ENCODE peak calls at places on chromosomes 4 and X, in eight cellular contexts. One of them, this sample, is unnamed.

GRCh38 chr4:74158561-74159396 is 861 bp downstream of the MTHFD2L start:
- DNase-seq in ovary: no peak
- DNase-seq in breast epithelium: no peak
- DNase-seq in HCT116: no peak
- DNase-seq in GM12892: no peak
- DNase-seq in body of pancreas: no peak
- DNase-seq in upper lobe of left lung: no peak
- DNase-seq in uterus: no peak
- DNase-seq in this sample: peak

GRCh38 chrX:120768681-120769080 is 107.0 kb downstream of the CT47B1 start:
- DNase-seq in GM12892: no peak
- DNase-seq in upper lobe of left lung: no peak
- DNase-seq in ovary: no peak
- DNase-seq in uterus: no peak
- DNase-seq in breast epithelium: no peak
- DNase-seq in HCT116: no peak
- DNase-seq in body of pancreas: no peak
- DNase-seq in this sample: no peak

GRCh38 chr4:16289872-16290554 is 63.7 kb upstream of the TAPT1 start:
- DNase-seq in ovary: no peak
- DNase-seq in uterus: no peak
- DNase-seq in upper lobe of left lung: no peak
- DNase-seq in breast epithelium: no peak
- DNase-seq in GM12892: no peak
- DNase-seq in HCT116: peak
- DNase-seq in body of pancreas: peak
- DNase-seq in this sample: peak

GRCh38 chr4:107258359-107258758 is 222.2 kb upstream of the DKK2 start:
- DNase-seq in HCT116: no peak
- DNase-seq in body of pancreas: no peak
- DNase-seq in breast epithelium: no peak
- DNase-seq in uterus: no peak
- DNase-seq in upper lobe of left lung: no peak
- DNase-seq in ovary: no peak
- DNase-seq in GM12892: no peak
- DNase-seq in this sample: no peak

GRCh38 chr4:151276787-151277557 is at the start of gene PRSS48:
- DNase-seq in breast epithelium: no peak
- DNase-seq in HCT116: peak
- DNase-seq in GM12892: peak
- DNase-seq in upper lobe of left lung: peak
- DNase-seq in body of pancreas: peak
- DNase-seq in ovary: peak
- DNase-seq in uterus: peak
- DNase-seq in this sample: peak

GRCh38 chr4:41934813-41935651 is at the start of gene TMEM33:
- DNase-seq in body of pancreas: peak
- DNase-seq in HCT116: peak
- DNase-seq in uterus: peak
- DNase-seq in GM12892: peak
- DNase-seq in upper lobe of left lung: peak
- DNase-seq in ovary: peak
- DNase-seq in breast epithelium: peak
- DNase-seq in this sample: peak

GRCh38 chr4:101279377-101279871 is 67.9 kb downstream of the PPP3CA start:
- DNase-seq in ovary: peak
- DNase-seq in GM12892: no peak
- DNase-seq in HCT116: no peak
- DNase-seq in uterus: peak
- DNase-seq in body of pancreas: peak
- DNase-seq in breast epithelium: no peak
- DNase-seq in upper lobe of left lung: no peak
- DNase-seq in this sample: peak

GRCh38 chrX:82087699-82088098 is 885.8 kb downstream of the SH3BGRL start:
- DNase-seq in uterus: no peak
- DNase-seq in ovary: no peak
- DNase-seq in GM12892: no peak
- DNase-seq in body of pancreas: peak
- DNase-seq in HCT116: no peak
- DNase-seq in breast epithelium: peak
- DNase-seq in upper lobe of left lung: no peak
- DNase-seq in this sample: no peak

GRCh38 chr4:113434247-113434587 is 327.3 kb downstream of the CAMK2D start:
- DNase-seq in HCT116: no peak
- DNase-seq in body of pancreas: no peak
- DNase-seq in GM12892: no peak
- DNase-seq in breast epithelium: no peak
- DNase-seq in upper lobe of left lung: no peak
- DNase-seq in uterus: no peak
- DNase-seq in ovary: no peak
- DNase-seq in this sample: no peak

GRCh38 chrX:77447339-77448149 is at the start of gene FGF16:
- DNase-seq in body of pancreas: no peak
- DNase-seq in HCT116: no peak
- DNase-seq in breast epithelium: no peak
- DNase-seq in GM12892: peak
- DNase-seq in uterus: no peak
- DNase-seq in upper lobe of left lung: no peak
- DNase-seq in ovary: no peak
- DNase-seq in this sample: peak

GRCh38 chrX:119753639-119754257 is 4.6 kb upstream of the SOWAHD start:
- DNase-seq in ovary: no peak
- DNase-seq in uterus: no peak
- DNase-seq in GM12892: no peak
- DNase-seq in HCT116: peak
- DNase-seq in breast epithelium: no peak
- DNase-seq in body of pancreas: peak
- DNase-seq in upper lobe of left lung: no peak
- DNase-seq in this sample: peak

GRCh38 chrX:154321624-154322023 is 26.0 kb downstream of the TKTL1 start:
- DNase-seq in uterus: no peak
- DNase-seq in body of pancreas: no peak
- DNase-seq in upper lobe of left lung: no peak
- DNase-seq in breast epithelium: no peak
- DNase-seq in ovary: no peak
- DNase-seq in GM12892: no peak
- DNase-seq in HCT116: no peak
- DNase-seq in this sample: no peak

GRCh38 chrX:27883468-27884092 is 75.8 kb downstream of the MAGEB10 start:
- DNase-seq in uterus: no peak
- DNase-seq in HCT116: no peak
- DNase-seq in body of pancreas: no peak
- DNase-seq in upper lobe of left lung: no peak
- DNase-seq in ovary: no peak
- DNase-seq in breast epithelium: no peak
- DNase-seq in GM12892: no peak
- DNase-seq in this sample: no peak

GRCh38 chr4:93760284-93760683 is 68.3 kb upstream of the ATOH1 start:
- DNase-seq in ovary: no peak
- DNase-seq in body of pancreas: no peak
- DNase-seq in breast epithelium: no peak
- DNase-seq in upper lobe of left lung: no peak
- DNase-seq in HCT116: no peak
- DNase-seq in uterus: no peak
- DNase-seq in GM12892: no peak
- DNase-seq in this sample: no peak

GRCh38 chrX:137565921-137566745 is at the start of gene ZIC3:
- DNase-seq in uterus: peak
- DNase-seq in GM12892: no peak
- DNase-seq in breast epithelium: no peak
- DNase-seq in body of pancreas: peak
- DNase-seq in upper lobe of left lung: peak
- DNase-seq in ovary: peak
- DNase-seq in HCT116: no peak
- DNase-seq in this sample: peak

DNA sequence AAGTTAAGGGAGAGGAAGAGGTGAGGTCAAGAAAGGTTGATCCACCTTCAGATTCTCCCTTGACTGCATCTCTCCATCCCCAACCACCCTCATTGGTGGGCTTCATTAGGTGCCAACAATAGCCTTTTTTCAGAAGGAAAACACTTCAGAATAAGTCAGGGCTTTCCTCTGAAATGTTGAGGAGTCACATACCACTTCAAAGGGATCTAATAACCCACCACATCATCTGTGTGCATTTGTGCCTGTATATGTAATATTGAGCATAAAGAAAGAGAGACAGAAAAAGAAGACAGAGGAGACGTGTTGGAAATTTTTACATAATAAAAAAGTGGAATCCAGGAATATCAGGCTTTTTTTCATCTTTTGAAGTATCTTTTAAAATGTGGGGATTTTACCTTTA is 209.1 kb upstream of the SLC7A11 start:
- DNase-seq in body of pancreas: no peak
- DNase-seq in upper lobe of left lung: no peak
- DNase-seq in ovary: no peak
- DNase-seq in HCT116: no peak
- DNase-seq in GM12892: no peak
- DNase-seq in breast epithelium: no peak
- DNase-seq in uterus: no peak
- DNase-seq in this sample: no peak
- TF ChIP-seq POLR2A in body of pancreas: no peak
- TF ChIP-seq POLR2A in upper lobe of left lung: no peak
- TF ChIP-seq POLR2A in ovary: no peak
- TF ChIP-seq POLR2A in HCT116: no peak
- TF ChIP-seq POLR2A in GM12892: no peak
- TF ChIP-seq POLR2A in breast epithelium: no peak
- TF ChIP-seq POLR2A in uterus: no peak
- TF ChIP-seq POLR2A in this sample: no peak

DNA sequence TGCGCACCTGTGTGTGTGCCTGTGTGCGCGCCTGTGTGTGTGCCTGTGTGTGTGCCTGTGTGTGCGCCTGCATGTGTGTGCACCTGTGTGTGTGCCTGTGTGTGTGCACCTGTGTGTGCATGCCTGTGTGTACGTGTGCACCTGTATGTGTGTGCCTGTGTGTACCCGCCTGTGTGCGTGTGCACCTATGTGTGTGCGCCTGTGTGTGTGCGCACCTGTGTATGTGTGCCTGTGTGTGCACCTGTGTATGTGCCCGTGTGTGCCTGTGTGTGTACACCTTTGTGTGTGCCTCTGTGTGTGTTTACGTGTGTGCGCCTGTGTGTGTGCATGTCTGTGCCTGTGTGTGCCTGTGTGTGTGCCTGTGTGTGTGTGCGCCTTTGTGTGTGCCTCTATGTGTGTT is 33.5 kb downstream of the ZFP42 start:
- DNase-seq in uterus: no peak
- DNase-seq in upper lobe of left lung: no peak
- DNase-seq in GM12892: no peak
- DNase-seq in HCT116: no peak
- DNase-seq in ovary: no peak
- DNase-seq in body of pancreas: no peak
- DNase-seq in breast epithelium: no peak
- DNase-seq in this sample: no peak
- TF ChIP-seq POLR2A in uterus: no peak
- TF ChIP-seq POLR2A in upper lobe of left lung: no peak
- TF ChIP-seq POLR2A in GM12892: no peak
- TF ChIP-seq POLR2A in HCT116: no peak
- TF ChIP-seq POLR2A in ovary: no peak
- TF ChIP-seq POLR2A in body of pancreas: no peak
- TF ChIP-seq POLR2A in breast epithelium: no peak
- TF ChIP-seq POLR2A in this sample: no peak

GRCh38 chr4:102345795-102346100 is 466 bp upstream of the SLC39A8 start:
- DNase-seq in breast epithelium: no peak
- DNase-seq in HCT116: no peak
- DNase-seq in uterus: no peak
- DNase-seq in body of pancreas: no peak
- DNase-seq in upper lobe of left lung: no peak
- DNase-seq in GM12892: no peak
- DNase-seq in ovary: no peak
- DNase-seq in this sample: no peak

GRCh38 chr4:102343964-102344519 is 1.2 kb downstream of the SLC39A8 start:
- DNase-seq in GM12892: no peak
- DNase-seq in upper lobe of left lung: no peak
- DNase-seq in breast epithelium: no peak
- DNase-seq in body of pancreas: peak
- DNase-seq in HCT116: peak
- DNase-seq in uterus: no peak
- DNase-seq in ovary: no peak
- DNase-seq in this sample: peak

GRCh38 chr4:102344955-102345794 is at the start of gene SLC39A8:
- DNase-seq in upper lobe of left lung: peak
- DNase-seq in GM12892: peak
- DNase-seq in breast epithelium: peak
- DNase-seq in body of pancreas: peak
- DNase-seq in ovary: peak
- DNase-seq in uterus: peak
- DNase-seq in HCT116: peak
- DNase-seq in this sample: peak

GRCh38 chr4:102342404-102343074 is 2.7 kb downstream of the SLC39A8 start:
- DNase-seq in breast epithelium: no peak
- DNase-seq in upper lobe of left lung: no peak
- DNase-seq in ovary: no peak
- DNase-seq in uterus: no peak
- DNase-seq in GM12892: no peak
- DNase-seq in body of pancreas: no peak
- DNase-seq in HCT116: no peak
- DNase-seq in this sample: peak

GRCh38 chr4:102344520-102344954 is 745 bp downstream of the SLC39A8 start:
- DNase-seq in ovary: peak
- DNase-seq in GM12892: peak
- DNase-seq in uterus: peak
- DNase-seq in HCT116: peak
- DNase-seq in breast epithelium: peak
- DNase-seq in body of pancreas: no peak
- DNase-seq in upper lobe of left lung: peak
- DNase-seq in this sample: peak
- TF ChIP-seq POLR2A in ovary: no peak
- TF ChIP-seq POLR2A in GM12892: peak
- TF ChIP-seq POLR2A in uterus: no peak
- TF ChIP-seq POLR2A in HCT116: no peak
- TF ChIP-seq POLR2A in breast epithelium: no peak
- TF ChIP-seq POLR2A in body of pancreas: peak
- TF ChIP-seq POLR2A in upper lobe of left lung: no peak
- TF ChIP-seq POLR2A in this sample: no peak

DNA sequence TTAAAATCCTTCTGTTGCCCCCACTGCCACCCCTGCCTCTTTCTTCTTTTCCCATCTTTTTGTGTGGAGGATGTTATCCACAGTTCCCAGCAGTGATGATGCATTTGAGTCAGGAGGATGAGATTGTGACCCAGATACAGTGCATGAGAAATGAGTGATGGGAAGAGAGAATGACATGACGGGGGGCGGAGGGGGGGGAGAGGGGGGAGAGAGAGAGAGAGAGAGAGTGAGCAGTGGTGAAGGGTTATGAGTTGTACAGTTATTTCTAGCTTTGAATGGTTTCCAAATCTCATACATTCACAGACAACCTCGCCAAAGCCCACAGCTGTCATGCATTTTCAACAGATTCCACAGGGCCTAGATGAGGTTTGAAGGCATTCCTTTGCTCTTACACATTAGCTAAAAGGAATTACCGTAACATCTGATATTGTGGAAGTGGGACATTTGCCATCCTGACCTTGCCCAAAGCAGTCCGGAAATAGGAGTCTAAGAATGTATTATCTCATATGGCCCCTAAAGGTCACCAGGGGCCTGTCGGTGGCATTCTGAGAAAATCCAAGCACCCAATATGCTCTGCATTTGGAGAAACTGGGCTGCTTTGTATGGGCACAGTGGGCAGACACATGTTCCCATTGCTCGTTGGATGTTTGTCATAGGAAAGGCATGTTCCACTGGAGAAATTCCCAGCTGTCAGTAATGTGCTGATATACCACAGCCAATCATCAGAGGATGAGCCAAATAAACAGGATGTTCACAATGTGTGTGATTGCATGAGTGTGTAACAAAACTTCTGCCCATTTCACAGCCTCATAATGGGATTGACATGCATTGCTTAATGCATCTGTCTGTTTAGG is 435.8 kb downstream of the SPRY1 start:
- DNase-seq in upper lobe of left lung: no peak
- DNase-seq in ovary: no peak
- DNase-seq in GM12892: no peak
- DNase-seq in body of pancreas: peak
- DNase-seq in HCT116: no peak
- DNase-seq in breast epithelium: no peak
- DNase-seq in uterus: peak
- DNase-seq in this sample: no peak
- TF ChIP-seq POLR2A in upper lobe of left lung: no peak
- TF ChIP-seq POLR2A in ovary: no peak
- TF ChIP-seq POLR2A in GM12892: no peak
- TF ChIP-seq POLR2A in body of pancreas: no peak
- TF ChIP-seq POLR2A in HCT116: no peak
- TF ChIP-seq POLR2A in breast epithelium: no peak
- TF ChIP-seq POLR2A in uterus: no peak
- TF ChIP-seq POLR2A in this sample: no peak

This sample was measured in erythroblast.